ENCODE peak calls at places on chromosomes 12 and 14, in six cellular contexts. Z, F, J, Q, G and C are unnamed samples.

GRCh38 chr12:14784471-14784870 is 18.8 kb downstream of the WBP11 start:
- DNase-seq in G (no peak), Q (no peak), J (no peak), F (no peak), Z (no peak), C (no peak)

GRCh38 chr12:2244013-2244861 is 191.4 kb downstream of the CACNA1C start:
- DNase-seq in Z (peak; percentile 28), G (peak; percentile 47), Q (no peak), J (no peak), F (no peak), C (peak; percentile 93)

GRCh38 chr12:2161478-2161877 is 108.7 kb downstream of the CACNA1C start:
- DNase-seq in F (no peak), Z (peak; percentile 58), G (no peak), J (peak; percentile 46), Q (peak; percentile 81), C (peak; percentile 84)

GRCh38 chr12:78898416-78898815 is 33.8 kb downstream of the SYT1 start:
- DNase-seq in F (no peak), J (no peak), G (no peak), Z (peak; percentile 27), Q (peak; percentile 46), C (peak; percentile 33)

GRCh38 chr14:95326987-95327386 is 7.3 kb upstream of the CLMN start:
- DNase-seq in F (no peak), G (no peak), J (no peak), Q (no peak), Z (no peak), C (no peak)

GRCh38 chr14:86035882-86036281 is 505.9 kb downstream of the FLRT2 start:
- DNase-seq in Q (no peak), F (peak; percentile 24), G (peak; percentile 65), J (no peak), Z (no peak), C (peak; percentile 41)

GRCh38 chr12:122138181-122138580 is 35.8 kb downstream of the IL31 start:
- DNase-seq in J (no peak), Z (no peak), Q (no peak), G (no peak), F (no peak), C (no peak)

GRCh38 chr12:44286336-44286735 is 450.5 kb downstream of the TMEM117 start:
- DNase-seq in G (no peak), J (no peak), Q (no peak), Z (no peak), F (no peak), C (peak; percentile 49)

GRCh38 chr14:72904840-72905561 is 11.1 kb upstream of the DPF3 start:
- DNase-seq in Z (peak; percentile 67), Q (peak; percentile 41), F (peak; percentile 55), J (peak; percentile 59), G (peak; percentile 55), C (peak; percentile 86)

GRCh38 chr14:20624495-20625070 is 16.9 kb downstream of the OR6S1 start:
- DNase-seq in G (peak; percentile 76), Z (peak; percentile 39), Q (peak; percentile 46), F (no peak), J (peak; percentile 75), C (peak; percentile 83)

GRCh38 chr12:124629117-124629516 is 61.7 kb upstream of the NCOR2 start:
- DNase-seq in Q (no peak), J (no peak), G (no peak), Z (no peak), F (no peak), C (no peak)

GRCh38 chr12:50110127-50110761 is 1.8 kb upstream of the COX14 start:
- DNase-seq in Q (peak; percentile 58), F (peak; percentile 19), G (no peak), J (peak; percentile 70), Z (peak; percentile 46), C (no peak)

GRCh38 chr12:48084841-48085460 is 20.9 kb downstream of the SENP1 start:
- DNase-seq in J (no peak), F (no peak), Q (no peak), G (no peak), Z (no peak), C (no peak)

GRCh38 chr12:55738113-55739024 is 4.6 kb upstream of the GDF11 start:
- DNase-seq in Q (peak; percentile 80), J (peak; percentile 68), F (peak; percentile 87), G (peak; percentile 90), Z (peak; percentile 80), C (peak; percentile 84)

GRCh38 chr14:32525591-32525990 is 196.5 kb downstream of the AKAP6 start:
- DNase-seq in F (no peak), J (no peak), G (no peak), Q (no peak), Z (no peak), C (no peak)

GRCh38 chr12:119956047-119956446 is 33.0 kb upstream of the BICDL1 start:
- DNase-seq in J (no peak), Q (no peak), G (no peak), F (no peak), Z (no peak), C (peak; percentile 6)

GRCh38 chr14:33134975-33135374 is 196.3 kb downstream of the NPAS3 start:
- DNase-seq in G (no peak), Q (no peak), Z (no peak), J (no peak), F (no peak), C (peak; percentile 5)

GRCh38 chr12:98895086-98895651 is 250.1 kb downstream of the APAF1 start:
- DNase-seq in J (no peak), G (peak; percentile 48), F (peak; percentile 44), Z (no peak), Q (no peak), C (no peak)

GRCh38 chr12:131832393-131833231 is 4.4 kb downstream of the MMP17 start:
- DNase-seq in Q (peak; percentile 51), J (no peak), F (peak; percentile 87), Z (no peak), G (no peak), C (peak; percentile 72)

GRCh38 chr12:47896022-47896421 is 8.8 kb downstream of the VDR start:
- DNase-seq in Z (no peak), J (no peak), F (no peak), G (no peak), Q (no peak), C (no peak)

GRCh38 chr12:106120578-106121105 is 18.1 kb downstream of the NUAK1 start:
- DNase-seq in J (no peak), F (no peak), Q (peak; percentile 58), G (no peak), Z (peak; percentile 43), C (no peak)

GRCh38 chr12:2336409-2336829 is 283.6 kb downstream of the CACNA1C start:
- DNase-seq in Q (no peak), G (no peak), Z (peak; percentile 62), F (no peak), J (no peak), C (peak; percentile 95)

DNA sequence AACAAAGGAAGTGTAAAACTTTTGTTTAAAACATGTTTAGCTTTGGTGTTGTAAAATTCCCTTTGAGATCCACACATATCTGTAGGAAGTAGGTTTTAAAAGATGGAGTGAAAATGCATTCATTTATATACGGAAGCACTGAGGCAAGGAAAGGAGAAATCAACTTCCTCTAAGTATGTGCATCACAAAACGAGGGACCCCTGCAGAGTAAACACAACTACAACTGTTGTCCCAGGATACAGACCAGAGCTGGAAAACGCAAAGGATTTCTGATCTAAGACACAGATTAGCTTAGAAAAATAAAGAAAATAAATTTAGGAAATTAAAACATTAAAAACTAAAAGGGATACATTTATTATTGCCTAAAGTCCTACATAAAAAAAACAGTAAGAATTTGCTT is 297.6 kb downstream of the MED13L start:
- DNase-seq in J (no peak), Z (no peak), G (no peak), F (no peak), Q (no peak), C (no peak)
- TF ChIP-seq CTCF in J (no peak), Z (no peak), G (no peak), F (no peak), Q (no peak), C (no peak)

DNA sequence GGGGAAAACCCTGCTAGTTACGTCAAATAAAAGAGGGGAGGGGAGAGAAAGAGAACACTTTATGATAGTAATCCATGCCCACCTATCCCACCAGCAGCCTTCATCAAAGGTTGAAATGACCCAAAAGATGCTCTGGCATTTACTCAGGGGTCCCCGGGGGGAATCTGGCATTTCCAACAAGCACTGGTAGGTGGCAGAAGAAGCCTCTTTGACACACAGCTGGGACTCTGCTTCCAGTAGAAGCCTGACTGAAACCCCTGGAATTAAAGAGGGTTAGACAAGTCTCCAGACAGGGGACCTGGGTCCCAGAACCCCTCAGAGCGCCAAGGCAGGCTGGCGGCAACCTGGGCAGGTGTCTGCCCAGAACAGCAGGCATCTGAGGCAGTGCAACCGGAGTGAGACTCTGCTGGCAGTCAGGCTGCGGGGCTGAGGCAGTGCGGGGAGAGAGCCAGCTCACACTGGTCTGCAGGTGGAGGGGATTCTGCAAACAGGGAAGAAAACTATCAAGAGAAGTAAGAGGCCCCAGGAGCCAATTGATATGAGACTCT is 85.0 kb upstream of the CAPRIN2 start:
- DNase-seq in G (no peak), Z (no peak), F (no peak), Q (no peak), J (no peak), C (no peak)
- TF ChIP-seq CTCF in G (no peak), Z (no peak), F (no peak), Q (no peak), J (no peak), C (no peak)

DNA sequence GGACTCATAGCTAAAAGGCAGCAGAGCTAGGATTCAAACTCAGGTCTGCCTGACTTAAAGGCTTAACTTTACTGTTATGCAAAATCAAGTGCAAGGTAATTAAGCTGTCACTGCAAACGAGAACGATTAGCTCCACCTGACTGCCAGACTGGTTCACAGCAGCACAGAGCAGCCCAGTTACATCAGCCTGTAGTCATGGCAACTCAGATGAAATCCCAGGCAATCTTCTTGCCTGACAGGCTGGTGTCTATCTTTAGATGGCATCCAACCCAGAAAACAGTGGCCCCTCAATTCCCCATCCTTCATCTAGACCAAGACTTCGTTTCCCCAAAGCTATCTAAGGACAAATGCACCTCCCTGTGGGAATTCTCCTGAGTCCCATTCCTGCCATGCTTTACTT is 77.3 kb upstream of the ACTN1 start:
- DNase-seq in Z (no peak), G (peak; percentile 49), Q (no peak), J (no peak), F (peak; percentile 69), C (peak; percentile 47)
- TF ChIP-seq CTCF in Z (no peak), G (no peak), Q (no peak), J (no peak), F (peak; percentile 36), C (no peak)

DNA sequence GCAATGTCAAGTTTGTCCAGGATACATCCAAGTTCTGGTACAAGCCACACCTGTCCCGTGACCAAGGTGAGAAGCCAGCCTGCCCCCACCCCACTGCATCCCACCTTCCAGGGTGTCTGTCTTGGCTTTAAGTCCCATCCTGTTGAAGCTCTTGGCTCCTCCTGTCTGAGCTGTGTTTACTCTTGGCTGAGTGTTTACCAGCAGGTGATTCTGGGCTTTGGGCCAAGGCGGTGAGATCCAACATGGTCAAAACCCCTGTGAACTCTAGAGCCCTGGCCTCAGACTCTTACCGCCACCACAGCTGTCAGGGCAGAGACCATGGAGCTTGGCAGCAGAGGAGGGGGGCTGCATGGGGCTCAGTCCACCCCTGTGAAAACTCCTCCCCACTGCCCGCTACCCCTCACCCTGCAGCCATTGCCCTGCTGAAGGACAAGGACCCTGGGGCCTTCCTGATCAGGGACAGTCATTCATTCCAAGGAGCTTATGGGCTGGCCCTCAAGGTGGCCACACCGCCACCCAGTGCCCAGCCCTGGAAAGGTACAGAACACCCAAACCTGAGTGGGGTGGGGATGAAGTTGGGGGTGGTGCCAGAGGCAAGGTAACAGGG is 11.6 kb downstream of the TNS2 start:
- DNase-seq in F (peak; percentile 61), G (peak; percentile 57), J (peak; percentile 92), Q (no peak), Z (peak; percentile 66), C (no peak)
- TF ChIP-seq CTCF in F (peak; percentile 68), G (no peak), J (no peak), Q (no peak), Z (peak; percentile 25), C (no peak)